ENCODE peak calls at places on chromosomes 1 and 21, in eight cellular contexts. N is esophagus squamous epithelium, Z is ovary, X is IMR-90, F is A549, L is prostate gland, U is body of pancreas, P is right lobe of liver. R is an unnamed sample.

GRCh38 chr1:9371391-9371935 is 78.8 kb downstream of the SPSB1 start:
- DNase-seq in N (no peak), Z (peak; percentile 86), X (peak; percentile 81), F (no peak), L (peak; percentile 16), U (peak; percentile 24), P (no peak), R (peak; percentile 96)

GRCh38 chr1:247551716-247552115 is 2.8 kb downstream of the GCSAML start:
- DNase-seq in N (no peak), Z (no peak), X (peak; percentile 24), F (no peak), L (no peak), U (no peak), P (no peak), R (no peak)

GRCh38 chr1:67639336-67639735 is 45.7 kb upstream of the GADD45A start:
- DNase-seq in N (no peak), Z (no peak), X (no peak), F (no peak), L (no peak), U (no peak), P (no peak), R (peak; percentile 72)

GRCh38 chr1:83998599-83999315 is at the start of gene TTLL7:
- DNase-seq in N (peak; percentile 1), Z (peak; percentile 59), X (peak; percentile 53), F (peak; percentile 33), L (peak; percentile 72), U (peak; percentile 87), P (peak; percentile 83), R (peak; percentile 93)

GRCh38 chr1:215682232-215682631 is 115.1 kb downstream of the KCTD3 start:
- DNase-seq in N (no peak), Z (no peak), X (peak; percentile 33), F (no peak), L (no peak), U (no peak), P (no peak), R (peak; percentile 5)

GRCh38 chr1:13836136-13836535 is 136.1 kb downstream of the PRDM2 start:
- DNase-seq in N (no peak), Z (no peak), X (no peak), F (no peak), L (no peak), U (no peak), P (no peak), R (no peak)

GRCh38 chr1:197399691-197400521 is 131.9 kb downstream of the CRB1 start:
- DNase-seq in N (no peak), Z (no peak), X (peak; percentile 51), F (peak; percentile 35), L (no peak), U (peak; percentile 22), P (no peak), R (no peak)

GRCh38 chr1:33047839-33048305 is 11.2 kb upstream of the AK2 start:
- DNase-seq in N (no peak), Z (no peak), X (peak; percentile 44), F (no peak), L (no peak), U (no peak), P (no peak), R (no peak)

GRCh38 chr1:33612877-33613487 is 140.5 kb downstream of the ZSCAN20 start:
- DNase-seq in N (no peak), Z (peak; percentile 67), X (peak; percentile 64), F (peak; percentile 60), L (peak; percentile 36), U (peak; percentile 77), P (no peak), R (peak; percentile 91)

GRCh38 chr1:220363196-220363831 is 91.1 kb upstream of the RAB3GAP2 start:
- DNase-seq in N (no peak), Z (no peak), X (no peak), F (no peak), L (no peak), U (no peak), P (no peak), R (peak; percentile 57)

GRCh38 chr1:206796984-206797402 is 24.7 kb upstream of the IL10 start:
- DNase-seq in N (no peak), Z (no peak), X (no peak), F (no peak), L (no peak), U (peak; percentile 30), P (no peak), R (no peak)

GRCh38 chr1:15836772-15837669 is 10.5 kb upstream of the SPEN start:
- DNase-seq in N (peak; percentile 40), Z (peak; percentile 58), X (no peak), F (no peak), L (no peak), U (peak; percentile 10), P (peak; percentile 79), R (no peak)

GRCh38 chr1:47423872-47424271 is 7.8 kb downstream of the FOXE3 start:
- DNase-seq in N (no peak), Z (no peak), X (no peak), F (no peak), L (no peak), U (no peak), P (no peak), R (no peak)

GRCh38 chr1:172826096-172826741 is 167.3 kb downstream of the FASLG start:
- DNase-seq in N (no peak), Z (no peak), X (peak; percentile 95), F (peak; percentile 44), L (no peak), U (no peak), P (no peak), R (no peak)

GRCh38 chr1:215845224-215845902 is 278.3 kb downstream of the KCTD3 start:
- DNase-seq in N (no peak), Z (no peak), X (peak; percentile 92), F (no peak), L (no peak), U (no peak), P (no peak), R (no peak)

GRCh38 chr1:204431310-204432184 is 19.9 kb upstream of the PPP1R15B start:
- DNase-seq in N (peak; percentile 43), Z (peak; percentile 88), X (peak; percentile 82), F (peak; percentile 79), L (peak; percentile 80), U (peak; percentile 90), P (peak; percentile 81), R (peak; percentile 95)

GRCh38 chr1:96492236-96492635 is 229.3 kb upstream of the PTBP2 start:
- DNase-seq in N (no peak), Z (no peak), X (peak; percentile 72), F (no peak), L (no peak), U (no peak), P (no peak), R (no peak)

GRCh38 chr1:99869304-99869703 is 19.1 kb downstream of the AGL start:
- DNase-seq in N (no peak), Z (no peak), X (peak; percentile 73), F (no peak), L (no peak), U (no peak), P (no peak), R (no peak)

GRCh38 chr21:28601708-28602107 is 391.0 kb downstream of the LTN1 start:
- DNase-seq in N (no peak), Z (no peak), X (peak; percentile 31), F (no peak), L (no peak), U (no peak), P (no peak), R (no peak)

DNA sequence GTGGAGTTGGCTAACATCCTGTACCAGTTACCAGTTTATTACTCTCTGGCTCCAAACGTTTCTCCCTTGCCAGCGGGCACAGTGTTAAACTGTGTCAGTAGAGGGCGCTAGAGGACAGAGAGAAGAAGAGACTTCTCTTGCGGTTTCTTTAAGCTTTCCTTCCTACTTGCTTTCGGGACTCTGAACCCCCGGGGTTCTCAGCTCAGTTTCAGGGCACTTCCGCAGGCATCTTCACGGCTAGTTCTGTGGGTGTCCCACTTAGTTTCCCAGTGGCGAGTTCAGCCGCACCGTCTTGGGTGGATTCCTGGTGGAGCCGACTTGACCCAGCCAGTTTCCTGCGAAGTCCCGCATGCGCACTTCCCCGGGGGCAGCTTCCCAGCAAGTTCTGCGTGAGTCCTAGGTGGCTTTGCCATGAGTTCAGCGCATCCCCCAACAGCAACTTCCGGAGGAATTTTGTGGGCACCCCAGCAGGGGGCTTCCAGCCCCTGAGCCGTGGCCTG is 37.9 kb upstream of the BTG2 start:
- DNase-seq in N (no peak), Z (peak; percentile 89), X (peak; percentile 78), F (peak; percentile 89), L (peak; percentile 92), U (peak; percentile 86), P (peak; percentile 80), R (peak; percentile 97)
- TF ChIP-seq POLR2A in N (no peak), Z (no peak), X (no peak), F (peak; percentile 61), L (no peak), U (no peak), P (no peak), R (no peak)

GRCh38 chr1:95369985-95370670 is 136.1 kb downstream of the RWDD3 start:
- DNase-seq in N (no peak), Z (no peak), X (no peak), F (no peak), L (peak; percentile 59), U (no peak), P (no peak), R (no peak)

GRCh38 chr1:95368178-95368577 is 134.2 kb downstream of the RWDD3 start:
- DNase-seq in N (no peak), Z (no peak), X (no peak), F (no peak), L (no peak), U (no peak), P (no peak), R (no peak)

GRCh38 chr1:95370671-95370992 is 136.6 kb downstream of the RWDD3 start:
- DNase-seq in N (no peak), Z (no peak), X (no peak), F (no peak), L (no peak), U (no peak), P (no peak), R (no peak)

GRCh38 chr1:95364546-95364945 is 130.5 kb downstream of the RWDD3 start:
- DNase-seq in N (no peak), Z (no peak), X (no peak), F (no peak), L (no peak), U (no peak), P (no peak), R (no peak)

DNA sequence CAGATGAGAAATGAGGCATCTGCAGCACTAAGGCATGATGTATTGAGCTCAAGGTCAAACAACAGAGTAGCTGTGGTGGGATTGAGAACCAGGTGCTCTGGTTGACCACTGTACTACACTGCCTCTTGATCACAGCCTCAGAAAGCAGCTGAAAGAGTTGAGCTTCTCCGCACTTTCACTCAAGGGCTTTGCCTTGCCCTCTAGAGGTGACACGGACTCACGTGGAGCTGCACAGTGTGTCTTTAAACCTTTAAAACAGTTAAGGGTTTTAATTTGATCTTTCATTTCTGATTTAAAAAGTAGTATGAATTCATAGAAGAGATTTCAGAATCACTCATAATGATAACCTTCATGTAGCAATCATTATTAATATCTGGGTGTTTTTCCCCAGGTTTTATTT is 132.5 kb downstream of the RWDD3 start:
- DNase-seq in N (no peak), Z (no peak), X (no peak), F (no peak), L (no peak), U (no peak), P (no peak), R (peak; percentile 55)
- H3K27ac ChIP-seq in N (no peak overlapping the region), Z (no peak overlapping the region), X (no peak overlapping the region), F (no peak overlapping the region), L (no peak overlapping the region), U (no peak overlapping the region), P (no peak overlapping the region), R (no peak overlapping the region)

GRCh38 chr1:155911156-155912055 is at the start of gene RIT1:
- DNase-seq in N (peak; percentile 34), Z (peak; percentile 91), X (peak; percentile 72), F (peak; percentile 84), L (peak; percentile 81), U (peak; percentile 90), P (peak; percentile 91), R (peak; percentile 94)
- TF ChIP-seq POLR2A in N (peak; percentile 58), Z (peak; percentile 59), X (peak; percentile 62), F (peak; percentile 55), L (peak; percentile 78), U (peak; percentile 47), P (peak; percentile 57), R (peak; percentile 43)

GRCh38 chr1:2050793-2051682 is 827 bp downstream of the PRKCZ start:
- DNase-seq in N (no peak), Z (no peak), X (no peak), F (no peak), L (no peak), U (peak; percentile 24), P (no peak), R (no peak)
- H3K27ac ChIP-seq in N (peak overlapping the region; percentile 79), Z (no peak overlapping the region), X (no peak overlapping the region), F (peak overlapping the region; percentile 97), L (peak overlapping the region; percentile 86), U (peak overlapping the region; percentile 73), P (no peak overlapping the region), R (peak overlapping the region; percentile 18)